ENCODE peak calls at places on chromosomes 12 and 14, in five cellular contexts. One of them, this sample, is unnamed. For H3K9me3, the result is how much of the 10 kb centered on the place peaks cover.

GRCh38 chr12:49560695-49561094 is 7.2 kb downstream of the MCRS1 start:
- DNase-seq in cardiac muscle cell: no peak
- DNase-seq in PC-9: no peak
- DNase-seq in lower lobe of right lung: no peak
- DNase-seq in A549: no peak
- DNase-seq in this sample: no peak

GRCh38 chr12:28936711-28937110 is 212.4 kb upstream of the FAR2 start:
- DNase-seq in cardiac muscle cell: no peak
- DNase-seq in PC-9: no peak
- DNase-seq in lower lobe of right lung: no peak
- DNase-seq in A549: no peak
- DNase-seq in this sample: no peak

GRCh38 chr14:90573385-90574105 is 176.7 kb downstream of the CALM1 start:
- DNase-seq in cardiac muscle cell: peak
- DNase-seq in PC-9: no peak
- DNase-seq in lower lobe of right lung: no peak
- DNase-seq in A549: no peak
- DNase-seq in this sample: no peak

GRCh38 chr14:103528158-103528511 is 861 bp upstream of the TRMT61A start:
- DNase-seq in cardiac muscle cell: peak
- DNase-seq in PC-9: no peak
- DNase-seq in lower lobe of right lung: no peak
- DNase-seq in A549: no peak
- DNase-seq in this sample: no peak

GRCh38 chr12:30578426-30578825 is 117.2 kb downstream of the IPO8 start:
- DNase-seq in cardiac muscle cell: no peak
- DNase-seq in PC-9: no peak
- DNase-seq in lower lobe of right lung: no peak
- DNase-seq in A549: no peak
- DNase-seq in this sample: no peak

GRCh38 chr12:124286414-124286813 is 8.5 kb upstream of the RFLNA start:
- DNase-seq in cardiac muscle cell: peak
- DNase-seq in PC-9: no peak
- DNase-seq in lower lobe of right lung: no peak
- DNase-seq in A549: no peak
- DNase-seq in this sample: no peak

GRCh38 chr12:70415987-70416386 is 49.9 kb downstream of the KCNMB4 start:
- DNase-seq in cardiac muscle cell: no peak
- DNase-seq in PC-9: no peak
- DNase-seq in lower lobe of right lung: no peak
- DNase-seq in A549: no peak
- DNase-seq in this sample: no peak

GRCh38 chr12:57166971-57167371 is 19.6 kb upstream of the LRP1-AS start:
- DNase-seq in cardiac muscle cell: no peak
- DNase-seq in PC-9: peak
- DNase-seq in lower lobe of right lung: no peak
- DNase-seq in A549: peak
- DNase-seq in this sample: peak

GRCh38 chr12:117485984-117486839 is 124.8 kb upstream of the NOS1 start:
- DNase-seq in cardiac muscle cell: no peak
- DNase-seq in PC-9: no peak
- DNase-seq in lower lobe of right lung: no peak
- DNase-seq in A549: peak
- DNase-seq in this sample: no peak

GRCh38 chr12:52268212-52268611 is 6.2 kb upstream of the KRT86 start:
- DNase-seq in cardiac muscle cell: no peak
- DNase-seq in PC-9: no peak
- DNase-seq in lower lobe of right lung: no peak
- DNase-seq in A549: no peak
- DNase-seq in this sample: no peak

GRCh38 chr12:43318002-43318401 is 234.0 kb downstream of the ADAMTS20 start:
- DNase-seq in cardiac muscle cell: no peak
- DNase-seq in PC-9: no peak
- DNase-seq in lower lobe of right lung: no peak
- DNase-seq in A549: no peak
- DNase-seq in this sample: no peak

GRCh38 chr12:49874142-49874897 is 29.4 kb downstream of the FAIM2 start:
- DNase-seq in cardiac muscle cell: no peak
- DNase-seq in PC-9: no peak
- DNase-seq in lower lobe of right lung: no peak
- DNase-seq in A549: no peak
- DNase-seq in this sample: no peak

GRCh38 chr12:6915789-6916285 is 1.5 kb downstream of the ENO2 start:
- DNase-seq in cardiac muscle cell: no peak
- DNase-seq in PC-9: no peak
- DNase-seq in lower lobe of right lung: no peak
- DNase-seq in A549: no peak
- DNase-seq in this sample: no peak

GRCh38 chr12:6916426-6917200 is 2.2 kb downstream of the ENO2 start:
- DNase-seq in cardiac muscle cell: no peak
- DNase-seq in PC-9: no peak
- DNase-seq in lower lobe of right lung: peak
- DNase-seq in A549: no peak
- DNase-seq in this sample: no peak

GRCh38 chr12:6912164-6912956 is 2.0 kb upstream of the ENO2 start:
- DNase-seq in cardiac muscle cell: no peak
- DNase-seq in PC-9: no peak
- DNase-seq in lower lobe of right lung: peak
- DNase-seq in A549: no peak
- DNase-seq in this sample: no peak

GRCh38 chr12:6915023-6915788 is 826 bp downstream of the ENO2 start:
- DNase-seq in cardiac muscle cell: no peak
- DNase-seq in PC-9: no peak
- DNase-seq in lower lobe of right lung: peak
- DNase-seq in A549: peak
- DNase-seq in this sample: no peak

DNA sequence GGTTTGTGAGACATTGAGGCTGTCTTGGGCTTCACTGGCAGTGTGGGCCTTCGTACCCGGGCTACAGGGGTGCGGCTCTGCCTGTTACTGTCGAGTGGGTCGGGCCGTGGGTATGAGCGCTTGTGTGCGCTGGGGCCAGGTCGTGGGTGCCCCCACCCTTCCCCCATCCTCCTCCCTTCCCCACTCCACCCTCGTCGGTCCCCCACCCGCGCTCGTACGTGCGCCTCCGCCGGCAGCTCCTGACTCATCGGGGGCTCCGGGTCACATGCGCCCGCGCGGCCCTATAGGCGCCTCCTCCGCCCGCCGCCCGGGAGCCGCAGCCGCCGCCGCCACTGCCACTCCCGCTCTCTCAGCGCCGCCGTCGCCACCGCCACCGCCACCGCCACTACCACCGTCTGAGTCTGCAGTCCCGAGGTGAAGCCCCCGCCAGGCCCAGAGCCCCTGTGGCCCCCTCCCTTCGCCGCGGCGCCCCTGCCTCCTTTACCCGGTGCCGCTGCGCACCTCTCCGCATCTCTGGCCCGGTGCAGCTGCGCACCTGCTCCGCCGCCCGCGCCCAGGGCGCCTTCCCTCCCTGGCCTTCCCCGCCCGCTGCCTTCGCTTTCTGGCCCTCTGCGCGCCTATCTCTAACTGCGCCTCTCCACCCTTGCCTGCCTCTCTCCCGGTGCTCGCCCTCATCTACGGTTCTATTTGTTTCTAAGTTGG is at the start of gene ENO2:
- DNase-seq in cardiac muscle cell: peak
- DNase-seq in PC-9: no peak
- DNase-seq in lower lobe of right lung: peak
- DNase-seq in A549: peak
- DNase-seq in this sample: peak
- TF ChIP-seq CTCF in cardiac muscle cell: no peak
- TF ChIP-seq CTCF in PC-9: no peak
- TF ChIP-seq CTCF in lower lobe of right lung: no peak
- TF ChIP-seq CTCF in A549: no peak
- TF ChIP-seq CTCF in this sample: no peak

GRCh38 chr14:106269451-106270204 is 743.2 kb downstream of the TMEM121 start:
- DNase-seq in cardiac muscle cell: no peak
- DNase-seq in PC-9: no peak
- DNase-seq in lower lobe of right lung: no peak
- DNase-seq in A549: no peak
- DNase-seq in this sample: no peak

GRCh38 chr14:106268013-106268727 is 741.8 kb downstream of the TMEM121 start:
- DNase-seq in cardiac muscle cell: no peak
- DNase-seq in PC-9: no peak
- DNase-seq in lower lobe of right lung: peak
- DNase-seq in A549: no peak
- DNase-seq in this sample: peak

GRCh38 chr14:106269029-106269428 is 742.6 kb downstream of the TMEM121 start:
- DNase-seq in cardiac muscle cell: no peak
- DNase-seq in PC-9: no peak
- DNase-seq in lower lobe of right lung: no peak
- DNase-seq in A549: no peak
- DNase-seq in this sample: no peak
- H3K9me3 ChIP-seq in cardiac muscle cell: under half
- H3K9me3 ChIP-seq in PC-9: under half
- H3K9me3 ChIP-seq in lower lobe of right lung: under half
- H3K9me3 ChIP-seq in A549: under half
- H3K9me3 ChIP-seq in this sample: under half

DNA sequence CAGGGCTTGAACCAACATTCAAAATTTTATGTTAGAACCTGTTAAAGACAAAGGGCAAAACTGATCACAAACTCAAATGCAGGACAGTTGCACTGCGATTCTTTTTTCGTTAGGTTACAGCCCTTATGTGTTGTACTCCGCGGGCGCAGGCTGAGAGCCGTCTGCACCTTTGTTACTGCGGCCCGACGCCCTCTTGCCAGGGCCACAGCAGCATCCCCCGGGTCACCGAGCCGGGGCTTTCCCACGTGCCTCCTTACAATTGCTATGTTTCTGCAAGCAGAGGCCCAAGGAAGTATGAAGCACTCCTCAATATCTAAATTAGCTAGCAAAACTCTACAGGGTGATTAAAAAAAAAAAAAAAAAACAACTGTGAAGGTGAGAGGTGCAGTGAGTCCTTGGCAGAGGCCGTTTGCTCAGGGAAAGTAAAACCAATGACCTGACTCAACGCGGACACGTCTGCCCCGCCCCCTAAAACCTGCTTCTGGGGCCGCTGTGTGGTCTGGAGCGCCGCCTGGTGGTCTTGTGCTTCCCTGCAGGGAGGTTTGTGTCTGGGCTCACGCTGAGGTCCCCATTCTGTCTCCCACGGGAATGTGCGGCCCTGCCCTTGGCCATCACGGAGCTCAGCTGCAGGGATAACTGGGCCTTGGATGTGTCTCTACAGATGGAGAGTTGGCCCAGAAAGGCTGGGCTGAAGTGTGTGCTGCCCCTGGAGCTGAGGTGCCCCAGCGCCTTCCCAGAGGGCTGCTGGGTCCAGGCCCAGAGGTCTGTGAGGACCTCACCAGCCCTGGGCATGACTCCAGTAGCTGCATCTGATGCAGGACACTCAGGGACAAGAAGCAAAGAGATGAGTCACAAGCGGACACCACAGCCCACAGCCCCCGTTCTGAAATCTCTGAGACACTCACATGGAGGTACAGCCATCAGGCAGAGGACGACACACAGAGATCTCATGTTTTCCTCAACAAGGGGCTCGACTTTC is 418.5 kb downstream of the TMEM121 start:
- DNase-seq in cardiac muscle cell: no peak
- DNase-seq in PC-9: peak
- DNase-seq in lower lobe of right lung: peak
- DNase-seq in A549: peak
- DNase-seq in this sample: peak
- TF ChIP-seq CTCF in cardiac muscle cell: no peak
- TF ChIP-seq CTCF in PC-9: peak
- TF ChIP-seq CTCF in lower lobe of right lung: peak
- TF ChIP-seq CTCF in A549: peak
- TF ChIP-seq CTCF in this sample: peak

DNA sequence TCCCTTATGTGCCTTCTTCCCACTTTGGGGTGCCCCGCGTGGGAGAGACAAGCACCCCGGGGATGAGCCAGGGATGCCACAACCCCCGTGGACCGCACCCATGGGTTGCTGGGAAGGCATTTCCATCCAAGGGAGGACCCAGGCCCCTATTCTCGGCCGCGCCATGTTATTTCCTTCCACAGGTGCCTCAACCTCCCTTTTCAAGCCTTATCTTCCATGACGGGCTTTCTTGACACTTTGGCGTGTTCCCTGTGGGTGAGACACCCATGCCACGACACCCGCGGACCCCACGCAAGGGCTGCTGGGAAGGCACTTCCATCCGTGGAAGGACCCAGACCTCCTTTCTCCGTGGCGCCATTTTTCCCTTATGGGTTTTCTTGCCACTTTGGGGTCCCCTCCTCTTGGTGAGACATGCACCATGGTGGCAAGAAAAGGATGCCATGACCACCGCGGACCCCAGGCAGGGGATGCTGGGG is 269.2 kb downstream of the ALG10 start:
- DNase-seq in cardiac muscle cell: no peak
- DNase-seq in PC-9: no peak
- DNase-seq in lower lobe of right lung: peak
- DNase-seq in A549: no peak
- DNase-seq in this sample: no peak
- H3K9me3 ChIP-seq in cardiac muscle cell: under half
- H3K9me3 ChIP-seq in PC-9: under half
- H3K9me3 ChIP-seq in lower lobe of right lung: under half
- H3K9me3 ChIP-seq in A549: under half
- H3K9me3 ChIP-seq in this sample: under half

GRCh38 chr12:24280085-24280842 is 330.8 kb upstream of the SOX5 start:
- DNase-seq in cardiac muscle cell: no peak
- DNase-seq in PC-9: no peak
- DNase-seq in lower lobe of right lung: no peak
- DNase-seq in A549: no peak
- DNase-seq in this sample: no peak

GRCh38 chr12:24278832-24279231 is 329.4 kb upstream of the SOX5 start:
- DNase-seq in cardiac muscle cell: no peak
- DNase-seq in PC-9: no peak
- DNase-seq in lower lobe of right lung: no peak
- DNase-seq in A549: no peak
- DNase-seq in this sample: no peak
- TF ChIP-seq CTCF in cardiac muscle cell: no peak
- TF ChIP-seq CTCF in PC-9: no peak
- TF ChIP-seq CTCF in lower lobe of right lung: no peak
- TF ChIP-seq CTCF in A549: no peak
- TF ChIP-seq CTCF in this sample: no peak

GRCh38 chr12:34109390-34109789 is 87.1 kb downstream of the ALG10 start:
- DNase-seq in cardiac muscle cell: no peak
- DNase-seq in PC-9: no peak
- DNase-seq in lower lobe of right lung: no peak
- DNase-seq in A549: no peak
- DNase-seq in this sample: no peak

GRCh38 chr12:34108967-34109366 is 86.7 kb downstream of the ALG10 start:
- DNase-seq in cardiac muscle cell: no peak
- DNase-seq in PC-9: no peak
- DNase-seq in lower lobe of right lung: no peak
- DNase-seq in A549: no peak
- DNase-seq in this sample: no peak

GRCh38 chr12:34107016-34107415 is 84.7 kb downstream of the ALG10 start:
- DNase-seq in cardiac muscle cell: no peak
- DNase-seq in PC-9: no peak
- DNase-seq in lower lobe of right lung: no peak
- DNase-seq in A549: no peak
- DNase-seq in this sample: no peak

GRCh38 chr12:34108405-34108803 is 86.1 kb downstream of the ALG10 start:
- DNase-seq in cardiac muscle cell: no peak
- DNase-seq in PC-9: no peak
- DNase-seq in lower lobe of right lung: no peak
- DNase-seq in A549: no peak
- DNase-seq in this sample: no peak

GRCh38 chr12:34107781-34108404 is 85.6 kb downstream of the ALG10 start:
- DNase-seq in cardiac muscle cell: no peak
- DNase-seq in PC-9: no peak
- DNase-seq in lower lobe of right lung: no peak
- DNase-seq in A549: no peak
- DNase-seq in this sample: no peak
- H3K9me3 ChIP-seq in cardiac muscle cell: under half
- H3K9me3 ChIP-seq in PC-9: under half
- H3K9me3 ChIP-seq in lower lobe of right lung: under half
- H3K9me3 ChIP-seq in A549: under half
- H3K9me3 ChIP-seq in this sample: under half

GRCh38 chr12:19181666-19182426 is 52.3 kb downstream of the PLEKHA5 start:
- DNase-seq in cardiac muscle cell: peak
- DNase-seq in PC-9: no peak
- DNase-seq in lower lobe of right lung: no peak
- DNase-seq in A549: no peak
- DNase-seq in this sample: no peak
- TF ChIP-seq CTCF in cardiac muscle cell: peak
- TF ChIP-seq CTCF in PC-9: no peak
- TF ChIP-seq CTCF in lower lobe of right lung: no peak
- TF ChIP-seq CTCF in A549: peak
- TF ChIP-seq CTCF in this sample: no peak

This sample was measured in CD8-positive, alpha-beta T cell.